ENCODE peak calls at places on chromosomes 3 and 15, in ten cellular contexts. S is breast epithelium, G is transverse colon, A is spleen, J is heart left ventricle, C is suprapubic skin, P is vagina, M is gastrocnemius medialis, D is body of pancreas, Z is tibial nerve. T is an unnamed sample.

GRCh38 chr3:43789028-43789427 is 98.3 kb downstream of the ABHD5 start:
- DNase-seq in S (no peak), G (no peak), A (no peak), J (no peak), C (no peak), P (peak), M (no peak), D (no peak), Z (no peak), T (no peak)

GRCh38 chr3:39917060-39917773 is 107.8 kb downstream of the MYRIP start:
- DNase-seq in S (no peak), G (no peak), A (no peak), J (no peak), C (no peak), P (no peak), M (no peak), D (no peak), Z (no peak), T (no peak)

GRCh38 chr3:127000128-127000527 is 17.2 kb downstream of the PLXNA1 start:
- DNase-seq in S (no peak), G (no peak), A (no peak), J (no peak), C (no peak), P (no peak), M (no peak), D (no peak), Z (no peak), T (no peak)

GRCh38 chr15:101447168-101447533 is 42.4 kb downstream of the PCSK6 start:
- DNase-seq in S (no peak), G (no peak), A (peak), J (no peak), C (no peak), P (no peak), M (no peak), D (no peak), Z (no peak), T (no peak)

GRCh38 chr3:169501080-169501479 is 162.4 kb downstream of the MECOM start:
- DNase-seq in S (no peak), G (no peak), A (no peak), J (no peak), C (no peak), P (no peak), M (no peak), D (no peak), Z (no peak), T (no peak)

GRCh38 chr15:96553006-96553405 is 222.5 kb downstream of the NR2F2 start:
- DNase-seq in S (no peak), G (no peak), A (no peak), J (no peak), C (no peak), P (no peak), M (no peak), D (no peak), Z (no peak), T (no peak)

GRCh38 chr3:130539005-130539404 is 22.0 kb downstream of the COL6A6 start:
- DNase-seq in S (no peak), G (peak), A (no peak), J (no peak), C (no peak), P (no peak), M (no peak), D (peak), Z (no peak), T (peak)

GRCh38 chr3:196093271-196094111 is 11.6 kb upstream of the TFRC start:
- DNase-seq in S (no peak), G (no peak), A (peak), J (no peak), C (peak), P (no peak), M (no peak), D (no peak), Z (no peak), T (no peak)

GRCh38 chr15:49323207-49323606 is 99.8 kb upstream of the FGF7 start:
- DNase-seq in S (no peak), G (no peak), A (no peak), J (no peak), C (no peak), P (no peak), M (no peak), D (no peak), Z (no peak), T (no peak)

GRCh38 chr3:43499256-43499655 is 122.6 kb downstream of the ANO10 start:
- DNase-seq in S (no peak), G (no peak), A (no peak), J (no peak), C (no peak), P (no peak), M (no peak), D (no peak), Z (no peak), T (no peak)

GRCh38 chr15:26260517-26261133 is 397.5 kb upstream of the ATP10A start:
- DNase-seq in S (no peak), G (no peak), A (no peak), J (peak), C (no peak), P (no peak), M (no peak), D (peak), Z (no peak), T (no peak)

GRCh38 chr15:74146277-74146800 is 16.0 kb downstream of the ISLR2 start:
- DNase-seq in S (no peak), G (no peak), A (no peak), J (no peak), C (no peak), P (no peak), M (no peak), D (no peak), Z (no peak), T (no peak)

GRCh38 chr3:100737334-100737733 is 28.0 kb downstream of the TFG start:
- DNase-seq in S (no peak), G (no peak), A (no peak), J (no peak), C (no peak), P (no peak), M (no peak), D (no peak), Z (no peak), T (no peak)
- TF ChIP-seq CTCF in S (no peak), G (peak), A (no peak), J (peak), C (no peak), P (no peak), M (peak), D (peak), Z (peak), T (peak)

DNA sequence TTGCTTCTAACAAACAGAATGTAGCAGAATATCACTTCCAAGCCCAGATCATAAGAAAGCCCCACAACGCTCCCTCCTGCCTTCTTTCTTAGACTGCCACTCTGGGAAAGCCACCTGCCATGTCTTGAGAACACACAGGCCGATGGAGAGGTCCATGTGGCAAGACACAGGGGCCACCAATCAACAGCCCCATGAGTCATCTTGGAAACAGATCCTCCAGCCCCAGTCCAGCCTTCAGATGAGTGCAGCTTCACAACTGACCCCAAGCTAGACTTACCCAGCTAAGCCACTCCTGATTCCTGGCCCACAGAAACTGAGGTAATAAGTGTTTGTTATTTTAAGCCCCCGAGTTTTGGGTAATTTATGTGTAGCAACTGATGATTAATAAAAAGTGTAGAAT is 39.7 kb downstream of the PTH1R start:
- DNase-seq in S (no peak), G (no peak), A (peak), J (no peak), C (peak), P (no peak), M (no peak), D (no peak), Z (no peak), T (peak)
- H3K27ac ChIP-seq in S (no peak), G (no peak), A (no peak), J (no peak), C (no peak), P (no peak), M (no peak), D (no peak), Z (no peak), T (no peak)

DNA sequence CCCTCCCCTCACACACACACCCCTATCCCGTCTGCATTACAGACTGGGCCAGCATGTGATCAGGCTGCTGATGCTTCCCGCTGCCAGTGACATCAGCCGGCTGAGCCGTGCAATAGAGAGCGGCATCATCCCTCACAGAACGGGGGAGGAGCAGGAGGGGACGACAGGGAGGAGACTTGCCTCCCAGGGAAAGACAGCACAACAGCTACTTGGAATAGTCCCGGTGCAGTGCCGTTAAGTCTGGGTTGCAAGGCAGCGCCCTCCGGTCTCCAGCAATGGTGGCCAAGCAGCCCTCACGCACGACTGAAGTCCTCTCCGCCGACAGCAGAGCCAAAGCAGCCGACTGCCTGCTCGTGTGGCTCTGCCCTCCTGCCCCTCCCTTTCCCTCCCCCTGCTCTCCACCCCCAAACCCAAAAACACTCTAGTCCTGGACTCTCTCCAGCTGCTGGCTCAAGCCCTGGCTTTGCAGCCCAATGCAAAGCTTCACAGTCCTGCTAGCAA is 31.5 kb upstream of the RPS17 start:
- DNase-seq in S (no peak), G (peak), A (no peak), J (peak), C (peak), P (no peak), M (peak), D (peak), Z (peak), T (no peak)
- TF ChIP-seq POLR2A in S (no peak), G (no peak), A (no peak), J (peak), C (no peak), P (peak), M (peak), D (no peak), Z (peak), T (no peak)

DNA sequence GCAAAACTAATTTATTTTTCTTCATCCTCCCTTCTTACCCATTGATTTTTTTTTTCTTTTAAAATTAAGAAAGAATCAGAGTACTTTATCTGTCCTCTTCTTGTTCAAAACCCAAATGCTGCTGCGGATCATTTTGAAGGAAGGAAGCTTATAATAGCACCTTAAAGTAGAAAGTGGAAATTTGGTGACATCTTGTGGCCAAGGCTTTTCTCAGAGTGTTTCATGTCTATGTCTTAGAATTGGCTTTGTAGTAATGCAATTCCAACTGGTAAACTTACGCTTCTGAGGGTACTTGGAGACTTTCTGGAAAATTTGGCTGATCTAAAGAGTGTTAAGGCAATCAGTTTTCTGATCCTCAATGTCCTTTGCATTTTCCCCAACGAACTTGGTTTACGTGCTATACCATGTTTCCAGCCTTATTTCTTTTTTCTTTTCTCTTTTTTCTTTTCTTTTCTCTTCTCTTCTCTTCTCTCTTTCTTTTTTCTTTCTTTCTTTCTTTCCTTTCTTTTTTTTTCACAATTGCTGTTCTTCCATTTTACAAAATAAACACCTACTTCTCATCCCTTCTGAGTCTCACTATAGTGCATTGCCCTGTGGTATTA is 30.7 kb downstream of the C3orf38 start:
- DNase-seq in S (no peak), G (no peak), A (no peak), J (no peak), C (no peak), P (no peak), M (no peak), D (no peak), Z (no peak), T (no peak)
- TF ChIP-seq CTCF in S (no peak), G (no peak), A (no peak), J (peak), C (peak), P (no peak), M (no peak), D (no peak), Z (no peak), T (peak)